ENCODE peak calls at places on chromosomes 4 and X, in six cellular contexts. O is HepG2, G is body of pancreas, J is transverse colon, H is upper lobe of left lung, B is uterus. V is an unnamed sample.
A peak's percentile ranks its signal among the peaks of the same experiment; 100 is the strongest.

GRCh38 chr4:5395781-5396180 is 312.6 kb downstream of the EVC2 start:
- DNase-seq in O (no peak), G (no peak), J (no peak), H (no peak), B (no peak), V (no peak)

GRCh38 chr4:69362351-69362750 is 82.1 kb downstream of the UGT2B28 start:
- DNase-seq in O (no peak), G (no peak), J (no peak), H (no peak), B (no peak), V (no peak)

GRCh38 chr4:4521069-4521468 is 20.8 kb downstream of the STX18 start:
- DNase-seq in O (no peak), G (no peak), J (no peak), H (no peak), B (no peak), V (no peak)

GRCh38 chrX:152573866-152574265 is 63.8 kb upstream of the GABRQ start:
- DNase-seq in O (no peak), G (no peak), J (no peak), H (no peak), B (no peak), V (no peak)

GRCh38 chrX:70166601-70167590 is 10.4 kb upstream of the DGAT2L6 start:
- DNase-seq in O (peak; percentile 9), G (no peak), J (no peak), H (no peak), B (no peak), V (no peak)

GRCh38 chrX:66676990-66677389 is 38.1 kb upstream of the EDA2R start:
- DNase-seq in O (no peak), G (no peak), J (no peak), H (no peak), B (no peak), V (no peak)

GRCh38 chr4:110249687-110250387 is 51.4 kb upstream of the ELOVL6 start:
- DNase-seq in O (no peak), G (no peak), J (no peak), H (no peak), B (no peak), V (no peak)

GRCh38 chr4:176988226-176988625 is 195.5 kb upstream of the VEGFC start:
- DNase-seq in O (no peak), G (no peak), J (no peak), H (no peak), B (no peak), V (no peak)

GRCh38 chr4:8394125-8394524 is 46.4 kb downstream of the ACOX3 start:
- DNase-seq in O (no peak), G (no peak), J (peak; percentile 49), H (no peak), B (peak; percentile 83), V (no peak)

GRCh38 chrX:13700380-13700779 is 11.5 kb downstream of the RAB9A start:
- DNase-seq in O (no peak), G (no peak), J (no peak), H (no peak), B (no peak), V (no peak)

GRCh38 chrX:48531359-48531954 is 8.1 kb upstream of the TBC1D25 start:
- DNase-seq in O (no peak), G (peak; percentile 27), J (no peak), H (no peak), B (no peak), V (no peak)

GRCh38 chrX:37315511-37316248 is 33.5 kb upstream of the PRRG1 start:
- DNase-seq in O (peak; percentile 8), G (no peak), J (no peak), H (no peak), B (no peak), V (no peak)

GRCh38 chrX:16076834-16077233 is 46.5 kb upstream of the GRPR start:
- DNase-seq in O (no peak), G (no peak), J (no peak), H (no peak), B (no peak), V (no peak)

GRCh38 chr4:129342820-129343219 is 246.9 kb downstream of the C4orf33 start:
- DNase-seq in O (peak; percentile 11), G (no peak), J (no peak), H (no peak), B (no peak), V (no peak)

GRCh38 chrX:21374994-21375794 is 976 bp downstream of the CNKSR2 start:
- DNase-seq in O (no peak), G (peak; percentile 13), J (no peak), H (no peak), B (no peak), V (peak; percentile 17)

GRCh38 chr4:82753238-82753637 is 45.4 kb downstream of the SCD5 start:
- DNase-seq in O (no peak), G (peak; percentile 68), J (no peak), H (no peak), B (no peak), V (no peak)

GRCh38 chrX:11143931-11144678 is 33.0 kb downstream of the HCCS start:
- DNase-seq in O (peak; percentile 55), G (peak; percentile 74), J (peak; percentile 58), H (peak; percentile 49), B (peak; percentile 29), V (peak; percentile 80)

GRCh38 chrX:47540754-47541538 is 20.1 kb upstream of the ARAF start:
- DNase-seq in O (peak; percentile 81), G (peak; percentile 87), J (peak; percentile 77), H (peak; percentile 83), B (peak; percentile 73), V (no peak)

GRCh38 chr4:164648151-164648848 is 105.6 kb upstream of the SMIM31 start:
- DNase-seq in O (no peak), G (no peak), J (no peak), H (no peak), B (no peak), V (no peak)

GRCh38 chrX:74426071-74426470 is 4.8 kb downstream of the SLC16A2 start:
- DNase-seq in O (no peak), G (no peak), J (no peak), H (no peak), B (no peak), V (no peak)

GRCh38 chr4:61511716-61512488 is 311.8 kb downstream of the ADGRL3 start:
- DNase-seq in O (no peak), G (no peak), J (no peak), H (no peak), B (no peak), V (no peak)

GRCh38 chr4:61501812-61502211 is 301.7 kb downstream of the ADGRL3 start:
- DNase-seq in O (no peak), G (no peak), J (no peak), H (no peak), B (no peak), V (no peak)

GRCh38 chr4:61505773-61506640 is 305.9 kb downstream of the ADGRL3 start:
- DNase-seq in O (no peak), G (no peak), J (no peak), H (no peak), B (no peak), V (no peak)

DNA sequence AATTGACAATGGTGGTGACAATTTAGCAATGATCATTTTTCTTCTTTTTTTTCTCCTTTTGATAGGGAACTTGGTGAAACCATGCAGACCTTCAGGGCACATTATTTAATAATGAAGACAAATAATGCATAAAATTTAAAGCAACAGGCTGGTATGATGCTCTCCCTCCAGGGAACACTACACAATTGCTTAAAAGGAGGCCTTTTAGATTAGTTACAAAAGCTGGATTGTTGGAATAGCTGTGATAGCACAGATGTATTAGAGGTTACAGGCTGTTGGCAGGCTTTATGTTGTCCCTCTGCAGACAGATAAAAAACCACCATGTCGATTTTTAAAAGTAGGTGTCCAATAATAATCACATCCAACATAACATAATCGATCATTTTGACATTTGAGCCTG is 307.0 kb downstream of the ADGRL3 start:
- DNase-seq in O (no peak), G (no peak), J (no peak), H (no peak), B (no peak), V (no peak)
- TF ChIP-seq POLR2A in O (no peak), G (no peak), J (no peak), H (no peak), B (no peak), V (no peak)

DNA sequence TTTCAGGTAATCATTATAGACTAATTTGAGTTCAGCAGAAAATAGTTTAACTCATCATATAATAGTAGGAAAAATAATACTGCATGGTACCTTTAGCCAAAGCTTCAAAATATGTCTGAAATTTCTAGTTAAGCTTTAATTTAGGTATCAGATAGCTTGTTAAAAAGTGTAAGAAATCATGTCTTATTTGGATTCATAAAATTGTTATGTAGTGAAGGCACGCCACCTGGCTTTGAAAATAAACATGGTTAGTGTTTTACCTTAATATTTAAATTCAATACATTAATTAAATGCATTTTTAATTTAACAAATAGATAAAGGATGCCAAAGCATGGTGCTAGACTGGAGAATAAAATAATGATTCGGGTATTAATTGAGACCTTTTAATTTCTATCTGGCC is 211.4 kb downstream of the FSTL5 start:
- DNase-seq in O (no peak), G (no peak), J (no peak), H (no peak), B (no peak), V (no peak)
- TF ChIP-seq CTCF in O (no peak), G (peak; percentile 13), J (no peak), H (no peak), B (no peak), V (no peak)

DNA sequence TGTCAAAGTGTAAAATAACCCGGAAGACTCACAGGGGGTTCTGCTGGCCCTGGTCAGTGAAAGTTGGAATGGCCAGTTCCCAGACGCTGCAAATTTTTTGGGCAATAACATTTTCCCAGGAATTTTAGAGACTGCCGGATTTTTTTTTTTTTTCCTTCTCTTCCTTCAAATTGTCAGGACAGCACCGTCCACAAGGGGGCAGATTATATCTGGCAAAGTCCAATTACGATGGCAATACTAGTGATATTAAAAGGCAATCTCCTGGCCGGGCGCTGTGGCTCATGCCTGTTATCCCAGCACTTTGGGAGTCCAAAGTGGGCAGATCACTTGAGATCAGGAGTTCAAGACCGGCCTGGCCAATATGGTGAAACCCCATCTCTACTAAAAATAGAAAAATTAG is 20.5 kb downstream of the SLC25A5 start:
- DNase-seq in O (peak; percentile 27), G (peak; percentile 73), J (peak; percentile 73), H (peak; percentile 52), B (peak; percentile 28), V (peak; percentile 60)
- TF ChIP-seq POLR2A in O (no peak), G (no peak), J (no peak), H (no peak), B (no peak), V (no peak)

GRCh38 chr4:31390849-31391248 is 670.7 kb downstream of the PCDH7 start:
- DNase-seq in O (no peak), G (no peak), J (no peak), H (no peak), B (no peak), V (no peak)

DNA sequence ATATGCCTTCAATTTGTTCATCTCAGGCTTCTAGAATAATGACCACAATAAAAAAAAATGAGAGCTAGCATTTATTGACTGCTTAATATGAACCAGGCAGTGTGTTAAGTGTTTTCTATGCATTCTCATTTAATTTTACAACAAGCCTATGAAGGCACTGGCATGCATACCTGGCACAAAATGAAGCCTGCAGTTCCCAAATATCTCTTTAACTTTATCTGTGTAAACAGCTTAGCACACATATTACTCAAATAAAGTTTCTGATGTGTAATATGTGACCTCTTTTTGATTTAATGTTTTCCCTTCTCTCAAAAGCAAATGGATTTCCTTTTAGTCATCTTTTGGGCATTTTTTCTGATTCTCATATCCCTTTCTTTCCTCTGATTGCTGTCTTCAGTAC is 671.8 kb downstream of the PCDH7 start:
- DNase-seq in O (no peak), G (no peak), J (no peak), H (no peak), B (no peak), V (no peak)
- TF ChIP-seq CTCF in O (no peak), G (no peak), J (no peak), H (no peak), B (no peak), V (no peak)

GRCh38 chr4:98148856-98149255 is 5.6 kb upstream of the STPG2 start:
- DNase-seq in O (no peak), G (no peak), J (no peak), H (peak; percentile 21), B (no peak), V (no peak)

GRCh38 chr4:98143001-98143899 is at the start of gene STPG2:
- DNase-seq in O (peak; percentile 79), G (peak; percentile 96), J (peak; percentile 96), H (peak; percentile 96), B (peak; percentile 87), V (peak; percentile 94)
- TF ChIP-seq POLR2A in O (peak; percentile 30), G (peak; percentile 57), J (peak; percentile 62), H (no peak), B (peak; percentile 55), V (peak; percentile 56)